ENCODE peak calls at places on chromosomes 1 and 21, in four cellular contexts. V is WERI-Rb-1, W is fibroblast of lung, A is trophoblast cell. E is an unnamed sample.

GRCh38 chr1:47872871-47873270 is 124.3 kb downstream of the TRABD2B start:
- DNase-seq in V (no peak), W (no peak), A (no peak), E (no peak)

GRCh38 chr1:32334274-32334861 is 1.7 kb downstream of the MARCKSL1 start:
- DNase-seq in V (no peak), W (no peak), A (no peak), E (no peak)

GRCh38 chr1:226350504-226350865 is 41.5 kb upstream of the LIN9 start:
- DNase-seq in V (no peak), W (no peak), A (no peak), E (no peak)

GRCh38 chr1:174022976-174023277 is 770 bp upstream of the RC3H1 start:
- DNase-seq in V (no peak), W (no peak), A (no peak), E (no peak)

GRCh38 chr1:216456682-216457081 is 33.4 kb upstream of the USH2A start:
- DNase-seq in V (no peak), W (peak), A (no peak), E (peak)

GRCh38 chr1:148372731-148373130 is 110.4 kb downstream of the PPIAL4G start:
- DNase-seq in V (no peak), W (peak), A (no peak), E (no peak)

GRCh38 chr1:186220911-186221310 is 154.1 kb downstream of the TPR start:
- DNase-seq in V (no peak), W (no peak), A (no peak), E (no peak)

GRCh38 chr21:16418211-16418610 is 688.4 kb downstream of the USP25 start:
- DNase-seq in V (no peak), W (peak), A (no peak), E (no peak)

GRCh38 chr1:3943123-3943431 is 43.0 kb upstream of the C1orf174 start:
- DNase-seq in V (no peak), W (no peak), A (no peak), E (no peak)

GRCh38 chr1:22776051-22776611 is 65.5 kb downstream of the EPHB2 start:
- DNase-seq in V (no peak), W (no peak), A (no peak), E (no peak)

GRCh38 chr1:44714532-44714931 is 16.4 kb downstream of the RNU5D-1 start:
- DNase-seq in V (no peak), W (no peak), A (no peak), E (no peak)

GRCh38 chr1:107704911-107705310 is 260.1 kb downstream of the VAV3 start:
- DNase-seq in V (no peak), W (peak), A (no peak), E (no peak)

GRCh38 chr21:36427502-36427901 is 42.3 kb downstream of the CHAF1B start:
- DNase-seq in V (no peak), W (no peak), A (no peak), E (no peak)

GRCh38 chr1:201138311-201138840 is 11.4 kb upstream of the ASCL5 start:
- DNase-seq in V (peak), W (peak), A (no peak), E (no peak)

GRCh38 chr1:172273668-172274396 is 146.7 kb upstream of the C1orf105 start:
- DNase-seq in V (no peak), W (no peak), A (no peak), E (no peak)

GRCh38 chr1:171881466-171881865 is 40.2 kb downstream of the DNM3 start:
- DNase-seq in V (no peak), W (no peak), A (no peak), E (no peak)

GRCh38 chr1:90706437-90707362 is 10.4 kb downstream of the BARHL2 start:
- DNase-seq in V (peak), W (no peak), A (no peak), E (peak)

GRCh38 chr1:28248273-28249012 is 10.9 kb upstream of the SESN2 start:
- DNase-seq in V (peak), W (peak), A (peak), E (peak)

GRCh38 chr1:156413310-156414246 is 44.6 kb downstream of the RHBG start:
- DNase-seq in V (no peak), W (no peak), A (no peak), E (no peak)

GRCh38 chr1:23167353-23168078 is 1.1 kb downstream of the LUZP1 start:
- DNase-seq in V (peak), W (peak), A (peak), E (peak)

GRCh38 chr1:147598631-147599361 is 57.5 kb downstream of the BCL9 start:
- DNase-seq in V (peak), W (peak), A (no peak), E (peak)

GRCh38 chr1:199859525-199859924 is 168.0 kb upstream of the NR5A2 start:
- DNase-seq in V (no peak), W (peak), A (peak), E (no peak)

GRCh38 chr1:166489670-166490436 is 323.1 kb upstream of the FAM78B start:
- DNase-seq in V (no peak), W (no peak), A (peak), E (no peak)

GRCh38 chr1:7704214-7705047 is 66.7 kb upstream of the VAMP3 start:
- DNase-seq in V (peak), W (peak), A (peak), E (peak)

GRCh38 chr1:26854953-26855352 is 8.0 kb upstream of the SFN start:
- DNase-seq in V (no peak), W (no peak), A (no peak), E (no peak)

GRCh38 chr1:214990619-214991018 is 91.9 kb upstream of the KCNK2 start:
- DNase-seq in V (no peak), W (peak), A (peak), E (no peak)

GRCh38 chr1:29832471-29832870 is 596.1 kb downstream of the PTPRU start:
- DNase-seq in V (no peak), W (no peak), A (no peak), E (no peak)

GRCh38 chr1:74689800-74690696 is 16.5 kb upstream of the ERICH3 start:
- DNase-seq in V (peak), W (peak), A (peak), E (peak)

GRCh38 chr1:25255711-25256577 is 8.7 kb upstream of the RSRP1 start:
- DNase-seq in V (no peak), W (no peak), A (peak), E (no peak)

DNA sequence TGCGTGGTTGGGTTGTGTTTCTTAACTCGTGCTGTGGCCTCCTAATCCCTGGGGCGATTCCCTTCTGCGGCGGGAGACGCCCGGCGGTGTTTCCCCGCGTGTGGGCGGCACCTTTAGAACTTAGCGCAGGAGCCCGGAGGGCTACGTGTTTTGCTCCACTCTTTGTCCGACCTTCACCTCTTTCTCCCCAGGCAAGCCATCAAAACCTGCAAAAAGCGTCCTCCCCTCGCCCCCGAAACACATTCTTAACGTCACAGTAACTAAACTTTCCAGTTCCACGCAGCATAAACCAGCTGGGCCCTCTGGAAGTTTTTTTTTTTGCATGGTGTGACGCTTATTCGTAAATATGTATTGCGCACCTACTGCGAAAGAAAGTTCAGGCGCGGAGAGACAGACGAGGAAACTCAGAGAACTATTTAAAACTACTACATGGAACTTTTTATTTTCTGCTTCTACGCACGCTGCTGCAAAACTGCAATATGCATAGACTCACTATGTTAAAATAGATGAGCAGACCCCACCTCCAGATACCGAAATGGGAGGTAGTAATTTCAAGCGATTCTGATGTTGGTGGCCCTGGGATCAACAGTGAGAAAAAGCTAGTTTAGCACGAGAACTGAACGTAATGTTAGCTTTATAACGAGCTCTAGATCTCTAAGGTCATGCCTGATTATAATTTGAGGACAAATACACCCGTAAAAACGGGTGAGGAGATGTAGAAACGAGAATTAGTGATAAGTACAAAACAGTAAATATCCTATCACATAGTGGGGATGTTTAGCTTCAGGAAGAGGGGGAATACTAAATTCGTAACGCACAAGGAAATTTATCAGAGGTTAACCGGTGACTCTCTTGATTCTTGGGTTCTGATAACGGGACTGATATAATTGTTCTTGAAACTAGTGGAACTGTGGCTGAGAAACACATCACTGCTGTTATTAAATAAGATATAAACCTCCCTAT is 946 bp downstream of the MTR start:
- DNase-seq in V (no peak), W (peak), A (peak), E (peak)
- H3K27ac ChIP-seq in V (peak), W (peak), A (peak), E (no peak)

DNA sequence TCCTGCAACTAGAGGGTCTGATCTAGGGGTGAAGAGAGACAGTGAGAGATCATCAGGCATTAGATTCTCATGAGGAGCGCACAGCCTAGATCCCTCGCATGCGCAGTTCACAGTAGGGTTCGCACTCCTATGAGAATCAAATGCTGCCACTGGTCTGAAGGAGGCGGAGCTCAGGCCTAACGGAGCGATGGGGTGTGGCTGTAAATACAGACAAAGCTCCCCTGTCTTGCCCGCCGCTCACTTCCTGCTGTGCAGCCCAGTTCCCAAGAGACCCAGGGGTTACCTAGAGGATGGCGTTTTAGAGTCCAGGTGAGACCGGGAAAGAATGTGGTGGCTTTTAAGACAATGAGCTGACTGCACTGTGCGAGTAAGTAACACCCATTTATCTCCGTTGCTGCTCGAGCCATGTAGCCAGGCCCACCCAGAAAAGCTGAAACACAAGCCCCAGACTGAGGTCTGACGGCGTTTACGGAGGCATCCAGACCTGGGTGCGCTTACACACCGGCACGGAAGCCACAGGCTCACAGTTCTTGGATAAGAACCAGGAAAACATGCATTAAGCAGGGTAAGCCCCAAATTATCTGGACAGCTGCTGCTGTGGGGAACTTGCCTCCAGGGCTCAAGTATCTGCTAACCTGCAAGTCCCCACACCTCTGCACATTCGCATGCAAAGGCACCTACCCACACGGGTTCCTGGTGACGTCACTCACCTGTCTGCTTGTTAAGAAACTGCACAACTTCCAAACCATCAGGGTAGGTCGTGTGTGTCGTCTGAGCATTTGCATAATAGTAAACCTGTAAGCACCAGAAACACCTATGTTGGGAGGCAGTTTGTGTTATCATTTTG is 12.5 kb downstream of the TCP10L start:
- DNase-seq in V (no peak), W (no peak), A (peak), E (no peak)
- H3K27ac ChIP-seq in V (no peak), W (no peak), A (peak), E (no peak)

DNA sequence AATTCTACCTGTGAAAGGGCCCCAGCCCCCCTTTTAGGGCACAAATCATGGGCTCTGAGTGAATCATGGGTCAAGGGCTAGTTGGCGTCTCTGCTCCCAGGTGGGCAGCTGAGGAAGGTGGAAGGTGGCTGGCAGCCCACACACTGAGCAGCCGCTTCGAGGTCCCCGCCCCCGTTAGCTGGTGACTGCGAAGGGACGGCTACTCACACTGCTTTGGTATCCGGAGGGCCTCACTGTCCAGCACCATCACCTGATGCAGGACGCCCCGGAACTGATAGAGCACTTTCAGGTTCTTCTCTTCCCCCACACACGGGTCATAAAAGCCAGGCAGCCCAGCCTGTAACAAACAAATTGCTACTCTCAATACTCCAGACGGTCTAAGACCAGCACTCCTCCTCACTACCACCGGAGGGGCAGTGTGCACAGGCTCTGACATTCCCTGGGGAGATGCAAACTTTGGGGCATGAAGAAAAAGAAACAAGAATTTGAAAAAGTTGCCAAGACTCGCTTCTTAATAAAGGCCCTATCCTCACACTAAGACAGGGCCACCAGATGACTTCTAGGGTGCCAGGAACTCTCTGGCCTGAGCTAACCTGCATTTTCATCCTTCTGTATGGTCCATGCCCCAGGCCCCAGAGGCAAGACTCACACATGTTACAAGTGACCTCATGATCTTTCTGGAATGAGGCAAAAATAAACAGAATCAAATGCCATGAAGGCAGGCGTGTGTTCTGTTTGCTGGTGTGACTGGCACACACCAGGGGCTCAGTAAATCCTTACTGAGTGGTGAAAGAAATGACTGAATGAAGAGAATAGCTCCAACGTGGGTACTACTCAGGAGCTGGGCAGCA is 11.5 kb downstream of the THAP3 start:
- DNase-seq in V (no peak), W (no peak), A (no peak), E (no peak)
- H3K27ac ChIP-seq in V (no peak), W (no peak), A (no peak), E (no peak)

DNA sequence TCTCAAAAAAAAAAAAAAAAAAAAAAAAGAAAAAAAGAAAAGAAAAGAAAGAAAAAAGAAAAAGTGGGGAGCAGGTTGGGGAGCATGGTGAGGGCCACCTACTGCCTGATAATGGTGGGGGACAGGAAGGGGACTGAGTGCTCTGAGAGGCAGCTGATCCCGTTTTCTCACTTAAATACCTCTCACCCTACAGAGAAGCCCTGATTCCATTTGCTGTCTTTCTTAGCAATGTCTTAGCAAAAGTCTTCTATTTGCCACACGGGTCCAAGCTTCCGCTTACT is 692 bp upstream of the H6PD start:
- DNase-seq in V (no peak), W (no peak), A (no peak), E (no peak)
- H3K27ac ChIP-seq in V (peak), W (peak), A (no peak), E (no peak)

E was measured in GM23338.